ENCODE peak calls at places on chromosomes 6 and 20, in nine cellular contexts. U is activated CD8-positive, alpha-beta T cell treated with anti-CD3 and anti-CD28 coated beads, Interleukin-2, amount 10 ng/mL, durations not matched to agents 7 days and 5 days; L is heart right ventricle; B is left cardiac atrium; O is right cardiac atrium; X is psoas muscle; Z is stimulated activated naive CD8-positive, alpha-beta T cell treated with anti-CD3 and anti-CD28 coated beads, Interleukin-15, amount 100 ng/mL, for 72 hours; E is lower lobe of right lung; V is activated CD8-positive, alpha-beta memory T cell treated with anti-CD3 and anti-CD28 coated beads, Interleukin-2, amount 10 ng/mL, durations not matched to agents 7 days and 5 days. M is an unnamed sample.

GRCh38 chr6:116545661-116546060 is at the start of gene TRAPPC3L:
- ATAC-seq in U (no peak), L (no peak), B (no peak), O (no peak), X (no peak), Z (no peak), E (no peak), V (no peak), M (no peak)

GRCh38 chr6:53536561-53536960 is 8.3 kb downstream of the GCLC start:
- ATAC-seq in U (no peak), L (no peak), B (no peak), O (no peak), X (no peak), Z (no peak), E (no peak), V (no peak), M (no peak)

GRCh38 chr6:163243083-163243482 is 171.4 kb upstream of the QKI start:
- ATAC-seq in U (no peak), L (peak; percentile 57), B (peak; percentile 92), O (peak; percentile 77), X (peak; percentile 73), Z (no peak), E (peak; percentile 21), V (no peak), M (no peak)

GRCh38 chr6:158958504-158959386 is 41.3 kb downstream of the RSPH3 start:
- ATAC-seq in U (peak; percentile 51), L (no peak), B (no peak), O (peak; percentile 14), X (no peak), Z (peak; percentile 68), E (peak; percentile 75), V (no peak), M (peak; percentile 63)

GRCh38 chr6:51273228-51273961 is 454.7 kb downstream of the TFAP2B start:
- ATAC-seq in U (no peak), L (peak; percentile 51), B (peak; percentile 44), O (peak; percentile 57), X (no peak), Z (no peak), E (peak; percentile 76), V (no peak), M (no peak)

GRCh38 chr6:34556031-34556471 is at the start of gene SPDEF:
- ATAC-seq in U (no peak), L (no peak), B (no peak), O (no peak), X (no peak), Z (no peak), E (peak; percentile 75), V (no peak), M (no peak)

GRCh38 chr6:403659-404655 is 12.4 kb downstream of the IRF4 start:
- ATAC-seq in U (peak; percentile 40), L (no peak), B (no peak), O (no peak), X (no peak), Z (peak; percentile 56), E (no peak), V (peak; percentile 20), M (peak; percentile 65)

GRCh38 chr20:9140172-9140760 is 71.4 kb downstream of the PLCB4 start:
- ATAC-seq in U (no peak), L (no peak), B (peak; percentile 41), O (no peak), X (no peak), Z (no peak), E (no peak), V (no peak), M (no peak)

GRCh38 chr20:13791562-13792459 is 7.0 kb downstream of the NDUFAF5 start:
- ATAC-seq in U (no peak), L (peak; percentile 74), B (peak; percentile 79), O (peak; percentile 78), X (peak; percentile 84), Z (no peak), E (no peak), V (no peak), M (no peak)

GRCh38 chr6:108945686-108946158 is 97.5 kb downstream of the ARMC2 start:
- ATAC-seq in U (no peak), L (peak; percentile 84), B (peak; percentile 85), O (peak; percentile 92), X (peak; percentile 68), Z (no peak), E (peak; percentile 54), V (no peak), M (no peak)

GRCh38 chr6:17768388-17768787 is 61.7 kb upstream of the NUP153 start:
- ATAC-seq in U (no peak), L (no peak), B (no peak), O (no peak), X (no peak), Z (no peak), E (no peak), V (no peak), M (no peak)

GRCh38 chr6:16322666-16323312 is 84.4 kb downstream of the GMPR start:
- ATAC-seq in U (peak; percentile 74), L (peak; percentile 66), B (peak; percentile 70), O (peak; percentile 60), X (peak; percentile 67), Z (peak; percentile 88), E (peak; percentile 70), V (peak; percentile 77), M (peak; percentile 73)

GRCh38 chr6:18432180-18432579 is 45.0 kb downstream of the RNF144B start:
- ATAC-seq in U (no peak), L (no peak), B (no peak), O (no peak), X (peak; percentile 86), Z (no peak), E (peak; percentile 72), V (no peak), M (no peak)

GRCh38 chr6:142975272-142975805 is 30.4 kb upstream of the HIVEP2 start:
- ATAC-seq in U (no peak), L (no peak), B (no peak), O (no peak), X (no peak), Z (no peak), E (peak; percentile 28), V (no peak), M (no peak)

GRCh38 chr20:37417146-37417856 is 71.4 kb downstream of the SRC start:
- ATAC-seq in U (no peak), L (no peak), B (no peak), O (no peak), X (no peak), Z (no peak), E (no peak), V (no peak), M (no peak)

GRCh38 chr20:48463916-48464315 is 363.9 kb downstream of the PREX1 start:
- ATAC-seq in U (no peak), L (peak; percentile 47), B (peak; percentile 57), O (peak; percentile 70), X (peak; percentile 95), Z (no peak), E (no peak), V (no peak), M (no peak)

GRCh38 chr20:3101737-3102574 is 17.4 kb upstream of the AVP start:
- ATAC-seq in U (peak; percentile 74), L (no peak), B (no peak), O (no peak), X (peak; percentile 60), Z (peak; percentile 99), E (no peak), V (peak; percentile 76), M (peak; percentile 88)

GRCh38 chr6:105488521-105489212 is 85.8 kb upstream of the PREP start:
- ATAC-seq in U (no peak), L (peak; percentile 52), B (peak; percentile 14), O (peak; percentile 42), X (no peak), Z (no peak), E (no peak), V (no peak), M (no peak)

GRCh38 chr6:43665376-43665775 is 20.5 kb downstream of the RSPH9 start:
- ATAC-seq in U (no peak), L (no peak), B (no peak), O (no peak), X (no peak), Z (no peak), E (no peak), V (no peak), M (no peak)

GRCh38 chr20:49510562-49511117 is 28.2 kb upstream of the KCNB1 start:
- ATAC-seq in U (no peak), L (peak; percentile 62), B (peak; percentile 53), O (peak; percentile 67), X (peak; percentile 83), Z (no peak), E (peak; percentile 52), V (no peak), M (no peak)

GRCh38 chr6:146957443-146957842 is 246.8 kb upstream of the STXBP5 start:
- ATAC-seq in U (no peak), L (no peak), B (no peak), O (no peak), X (no peak), Z (no peak), E (no peak), V (no peak), M (no peak)

GRCh38 chr6:22240025-22240424 is 56.8 kb downstream of the PRL start:
- ATAC-seq in U (no peak), L (no peak), B (no peak), O (no peak), X (no peak), Z (no peak), E (no peak), V (no peak), M (no peak)

GRCh38 chr6:11009353-11009752 is 34.8 kb downstream of the ELOVL2 start:
- ATAC-seq in U (no peak), L (no peak), B (no peak), O (peak; percentile 49), X (no peak), Z (no peak), E (no peak), V (no peak), M (no peak)

GRCh38 chr6:167303660-167304625 is 12.8 kb downstream of the UNC93A start:
- ATAC-seq in U (no peak), L (no peak), B (no peak), O (no peak), X (no peak), Z (no peak), E (no peak), V (no peak), M (no peak)

M was measured in stimulated activated memory B cell treated with anti-CD40 and anti-IgM and Interleukin-4, amounts not matched to agents 10 μg/mL and 1 μg/mL and 100 μg/mL, for 72 hours.